ENCODE peak calls at places on chromosomes 16 and 17, in ten cellular contexts. One of them, this sample, is unnamed.

GRCh38 chr16:26648851-26649250 is 417.9 kb upstream of the C16orf82 start:
- DNase-seq in stimulated activated CD8-positive, alpha-beta memory T cell treated with anti-CD3 and anti-CD28 coated beads, Interleukin-4, amount 100 ng/mL, for 4 hours: no peak
- DNase-seq in Caki2: no peak
- DNase-seq in globus pallidus: no peak
- DNase-seq in A549: no peak
- DNase-seq in epithelial cell of proximal tubule: no peak
- DNase-seq in cardiac fibroblast: no peak
- DNase-seq in AG10803: no peak
- DNase-seq in GM20000: no peak
- DNase-seq in HCEC 1CT: no peak
- DNase-seq in this sample: no peak

GRCh38 chr17:14672830-14673229 is 371.9 kb downstream of the HS3ST3B1 start:
- DNase-seq in stimulated activated CD8-positive, alpha-beta memory T cell treated with anti-CD3 and anti-CD28 coated beads, Interleukin-4, amount 100 ng/mL, for 4 hours: no peak
- DNase-seq in Caki2: no peak
- DNase-seq in globus pallidus: no peak
- DNase-seq in A549: no peak
- DNase-seq in epithelial cell of proximal tubule: no peak
- DNase-seq in cardiac fibroblast: peak
- DNase-seq in AG10803: peak
- DNase-seq in GM20000: no peak
- DNase-seq in HCEC 1CT: peak
- DNase-seq in this sample: no peak

GRCh38 chr17:61385091-61385868 is 14.4 kb upstream of the TBX2 start:
- DNase-seq in stimulated activated CD8-positive, alpha-beta memory T cell treated with anti-CD3 and anti-CD28 coated beads, Interleukin-4, amount 100 ng/mL, for 4 hours: no peak
- DNase-seq in Caki2: no peak
- DNase-seq in globus pallidus: no peak
- DNase-seq in A549: no peak
- DNase-seq in epithelial cell of proximal tubule: no peak
- DNase-seq in cardiac fibroblast: no peak
- DNase-seq in AG10803: no peak
- DNase-seq in GM20000: no peak
- DNase-seq in HCEC 1CT: no peak
- DNase-seq in this sample: peak

GRCh38 chr16:27242868-27243590 is 25.5 kb downstream of the NSMCE1 start:
- DNase-seq in stimulated activated CD8-positive, alpha-beta memory T cell treated with anti-CD3 and anti-CD28 coated beads, Interleukin-4, amount 100 ng/mL, for 4 hours: no peak
- DNase-seq in Caki2: peak
- DNase-seq in globus pallidus: peak
- DNase-seq in A549: peak
- DNase-seq in epithelial cell of proximal tubule: peak
- DNase-seq in cardiac fibroblast: peak
- DNase-seq in AG10803: peak
- DNase-seq in GM20000: no peak
- DNase-seq in HCEC 1CT: peak
- DNase-seq in this sample: peak

GRCh38 chr17:2745317-2746037 is 4.0 kb downstream of the CCDC92B start:
- DNase-seq in stimulated activated CD8-positive, alpha-beta memory T cell treated with anti-CD3 and anti-CD28 coated beads, Interleukin-4, amount 100 ng/mL, for 4 hours: no peak
- DNase-seq in Caki2: no peak
- DNase-seq in globus pallidus: peak
- DNase-seq in A549: no peak
- DNase-seq in epithelial cell of proximal tubule: no peak
- DNase-seq in cardiac fibroblast: no peak
- DNase-seq in AG10803: no peak
- DNase-seq in GM20000: no peak
- DNase-seq in HCEC 1CT: no peak
- DNase-seq in this sample: no peak

GRCh38 chr16:10343124-10343760 is 42.6 kb upstream of the ATF7IP2 start:
- DNase-seq in stimulated activated CD8-positive, alpha-beta memory T cell treated with anti-CD3 and anti-CD28 coated beads, Interleukin-4, amount 100 ng/mL, for 4 hours: no peak
- DNase-seq in Caki2: no peak
- DNase-seq in globus pallidus: no peak
- DNase-seq in A549: no peak
- DNase-seq in epithelial cell of proximal tubule: no peak
- DNase-seq in cardiac fibroblast: no peak
- DNase-seq in AG10803: no peak
- DNase-seq in GM20000: no peak
- DNase-seq in HCEC 1CT: no peak
- DNase-seq in this sample: no peak

GRCh38 chr17:81583589-81584337 is 31.6 kb upstream of the FAAP100 start:
- DNase-seq in stimulated activated CD8-positive, alpha-beta memory T cell treated with anti-CD3 and anti-CD28 coated beads, Interleukin-4, amount 100 ng/mL, for 4 hours: no peak
- DNase-seq in Caki2: no peak
- DNase-seq in globus pallidus: no peak
- DNase-seq in A549: no peak
- DNase-seq in epithelial cell of proximal tubule: no peak
- DNase-seq in cardiac fibroblast: no peak
- DNase-seq in AG10803: no peak
- DNase-seq in GM20000: no peak
- DNase-seq in HCEC 1CT: no peak
- DNase-seq in this sample: no peak

GRCh38 chr17:80760501-80760900 is 215.9 kb downstream of the RPTOR start:
- DNase-seq in stimulated activated CD8-positive, alpha-beta memory T cell treated with anti-CD3 and anti-CD28 coated beads, Interleukin-4, amount 100 ng/mL, for 4 hours: no peak
- DNase-seq in Caki2: peak
- DNase-seq in globus pallidus: no peak
- DNase-seq in A549: no peak
- DNase-seq in epithelial cell of proximal tubule: no peak
- DNase-seq in cardiac fibroblast: no peak
- DNase-seq in AG10803: no peak
- DNase-seq in GM20000: no peak
- DNase-seq in HCEC 1CT: no peak
- DNase-seq in this sample: no peak

GRCh38 chr17:28563475-28563874 is 7.8 kb downstream of the PIGS start:
- DNase-seq in stimulated activated CD8-positive, alpha-beta memory T cell treated with anti-CD3 and anti-CD28 coated beads, Interleukin-4, amount 100 ng/mL, for 4 hours: no peak
- DNase-seq in Caki2: peak
- DNase-seq in globus pallidus: no peak
- DNase-seq in A549: no peak
- DNase-seq in epithelial cell of proximal tubule: peak
- DNase-seq in cardiac fibroblast: peak
- DNase-seq in AG10803: peak
- DNase-seq in GM20000: no peak
- DNase-seq in HCEC 1CT: peak
- DNase-seq in this sample: no peak

GRCh38 chr16:19645557-19645981 is 72.5 kb downstream of the KNOP1 start:
- DNase-seq in stimulated activated CD8-positive, alpha-beta memory T cell treated with anti-CD3 and anti-CD28 coated beads, Interleukin-4, amount 100 ng/mL, for 4 hours: no peak
- DNase-seq in Caki2: no peak
- DNase-seq in globus pallidus: no peak
- DNase-seq in A549: no peak
- DNase-seq in epithelial cell of proximal tubule: no peak
- DNase-seq in cardiac fibroblast: peak
- DNase-seq in AG10803: peak
- DNase-seq in GM20000: no peak
- DNase-seq in HCEC 1CT: no peak
- DNase-seq in this sample: peak

GRCh38 chr17:29384901-29385300 is 5.3 kb upstream of the TAOK1 start:
- DNase-seq in stimulated activated CD8-positive, alpha-beta memory T cell treated with anti-CD3 and anti-CD28 coated beads, Interleukin-4, amount 100 ng/mL, for 4 hours: no peak
- DNase-seq in Caki2: peak
- DNase-seq in globus pallidus: no peak
- DNase-seq in A549: no peak
- DNase-seq in epithelial cell of proximal tubule: no peak
- DNase-seq in cardiac fibroblast: no peak
- DNase-seq in AG10803: no peak
- DNase-seq in GM20000: no peak
- DNase-seq in HCEC 1CT: no peak
- DNase-seq in this sample: no peak

GRCh38 chr16:56539667-56540066 is 19.8 kb upstream of the BBS2 start:
- DNase-seq in stimulated activated CD8-positive, alpha-beta memory T cell treated with anti-CD3 and anti-CD28 coated beads, Interleukin-4, amount 100 ng/mL, for 4 hours: no peak
- DNase-seq in Caki2: no peak
- DNase-seq in globus pallidus: no peak
- DNase-seq in A549: no peak
- DNase-seq in epithelial cell of proximal tubule: no peak
- DNase-seq in cardiac fibroblast: peak
- DNase-seq in AG10803: no peak
- DNase-seq in GM20000: no peak
- DNase-seq in HCEC 1CT: no peak
- DNase-seq in this sample: no peak

GRCh38 chr16:2500937-2501750 is 12.6 kb upstream of the ATP6V0C start:
- DNase-seq in stimulated activated CD8-positive, alpha-beta memory T cell treated with anti-CD3 and anti-CD28 coated beads, Interleukin-4, amount 100 ng/mL, for 4 hours: peak
- DNase-seq in Caki2: peak
- DNase-seq in globus pallidus: peak
- DNase-seq in A549: peak
- DNase-seq in epithelial cell of proximal tubule: no peak
- DNase-seq in cardiac fibroblast: peak
- DNase-seq in AG10803: peak
- DNase-seq in GM20000: peak
- DNase-seq in HCEC 1CT: peak
- DNase-seq in this sample: peak

GRCh38 chr17:63550816-63551639 is 751 bp downstream of the DCAF7 start:
- DNase-seq in stimulated activated CD8-positive, alpha-beta memory T cell treated with anti-CD3 and anti-CD28 coated beads, Interleukin-4, amount 100 ng/mL, for 4 hours: no peak
- DNase-seq in Caki2: no peak
- DNase-seq in globus pallidus: no peak
- DNase-seq in A549: peak
- DNase-seq in epithelial cell of proximal tubule: no peak
- DNase-seq in cardiac fibroblast: peak
- DNase-seq in AG10803: peak
- DNase-seq in GM20000: no peak
- DNase-seq in HCEC 1CT: no peak
- DNase-seq in this sample: no peak

GRCh38 chr17:47730681-47731080 is 2.4 kb upstream of the TBX21 start:
- DNase-seq in stimulated activated CD8-positive, alpha-beta memory T cell treated with anti-CD3 and anti-CD28 coated beads, Interleukin-4, amount 100 ng/mL, for 4 hours: no peak
- DNase-seq in Caki2: no peak
- DNase-seq in globus pallidus: no peak
- DNase-seq in A549: no peak
- DNase-seq in epithelial cell of proximal tubule: no peak
- DNase-seq in cardiac fibroblast: no peak
- DNase-seq in AG10803: no peak
- DNase-seq in GM20000: no peak
- DNase-seq in HCEC 1CT: no peak
- DNase-seq in this sample: no peak

GRCh38 chr16:22225060-22225459 is 19.0 kb downstream of the EEF2K start:
- DNase-seq in stimulated activated CD8-positive, alpha-beta memory T cell treated with anti-CD3 and anti-CD28 coated beads, Interleukin-4, amount 100 ng/mL, for 4 hours: no peak
- DNase-seq in Caki2: no peak
- DNase-seq in globus pallidus: no peak
- DNase-seq in A549: no peak
- DNase-seq in epithelial cell of proximal tubule: no peak
- DNase-seq in cardiac fibroblast: no peak
- DNase-seq in AG10803: peak
- DNase-seq in GM20000: no peak
- DNase-seq in HCEC 1CT: no peak
- DNase-seq in this sample: no peak

GRCh38 chr17:12659500-12659899 is 6.2 kb upstream of the MYOCD start:
- DNase-seq in stimulated activated CD8-positive, alpha-beta memory T cell treated with anti-CD3 and anti-CD28 coated beads, Interleukin-4, amount 100 ng/mL, for 4 hours: no peak
- DNase-seq in Caki2: peak
- DNase-seq in globus pallidus: no peak
- DNase-seq in A549: no peak
- DNase-seq in epithelial cell of proximal tubule: peak
- DNase-seq in cardiac fibroblast: no peak
- DNase-seq in AG10803: peak
- DNase-seq in GM20000: no peak
- DNase-seq in HCEC 1CT: peak
- DNase-seq in this sample: no peak

GRCh38 chr16:50185005-50185505 is 31.9 kb downstream of the TENT4B start:
- DNase-seq in stimulated activated CD8-positive, alpha-beta memory T cell treated with anti-CD3 and anti-CD28 coated beads, Interleukin-4, amount 100 ng/mL, for 4 hours: no peak
- DNase-seq in Caki2: peak
- DNase-seq in globus pallidus: no peak
- DNase-seq in A549: no peak
- DNase-seq in epithelial cell of proximal tubule: peak
- DNase-seq in cardiac fibroblast: peak
- DNase-seq in AG10803: peak
- DNase-seq in GM20000: no peak
- DNase-seq in HCEC 1CT: peak
- DNase-seq in this sample: no peak

GRCh38 chr17:48330877-48331276 is 99.1 kb downstream of the SKAP1 start:
- DNase-seq in stimulated activated CD8-positive, alpha-beta memory T cell treated with anti-CD3 and anti-CD28 coated beads, Interleukin-4, amount 100 ng/mL, for 4 hours: no peak
- DNase-seq in Caki2: no peak
- DNase-seq in globus pallidus: no peak
- DNase-seq in A549: no peak
- DNase-seq in epithelial cell of proximal tubule: no peak
- DNase-seq in cardiac fibroblast: no peak
- DNase-seq in AG10803: no peak
- DNase-seq in GM20000: no peak
- DNase-seq in HCEC 1CT: no peak
- DNase-seq in this sample: no peak

GRCh38 chr17:79716183-79716797 is 14.5 kb upstream of the ENPP7 start:
- DNase-seq in stimulated activated CD8-positive, alpha-beta memory T cell treated with anti-CD3 and anti-CD28 coated beads, Interleukin-4, amount 100 ng/mL, for 4 hours: no peak
- DNase-seq in Caki2: no peak
- DNase-seq in globus pallidus: no peak
- DNase-seq in A549: no peak
- DNase-seq in epithelial cell of proximal tubule: no peak
- DNase-seq in cardiac fibroblast: no peak
- DNase-seq in AG10803: no peak
- DNase-seq in GM20000: no peak
- DNase-seq in HCEC 1CT: no peak
- DNase-seq in this sample: no peak

GRCh38 chr17:40311575-40311974 is 2.6 kb downstream of the RARA start:
- DNase-seq in stimulated activated CD8-positive, alpha-beta memory T cell treated with anti-CD3 and anti-CD28 coated beads, Interleukin-4, amount 100 ng/mL, for 4 hours: no peak
- DNase-seq in Caki2: no peak
- DNase-seq in globus pallidus: no peak
- DNase-seq in A549: no peak
- DNase-seq in epithelial cell of proximal tubule: no peak
- DNase-seq in cardiac fibroblast: no peak
- DNase-seq in AG10803: peak
- DNase-seq in GM20000: no peak
- DNase-seq in HCEC 1CT: peak
- DNase-seq in this sample: peak

GRCh38 chr17:39828443-39828842 is 35.7 kb downstream of the IKZF3 start:
- DNase-seq in stimulated activated CD8-positive, alpha-beta memory T cell treated with anti-CD3 and anti-CD28 coated beads, Interleukin-4, amount 100 ng/mL, for 4 hours: no peak
- DNase-seq in Caki2: peak
- DNase-seq in globus pallidus: no peak
- DNase-seq in A549: no peak
- DNase-seq in epithelial cell of proximal tubule: peak
- DNase-seq in cardiac fibroblast: no peak
- DNase-seq in AG10803: no peak
- DNase-seq in GM20000: no peak
- DNase-seq in HCEC 1CT: no peak
- DNase-seq in this sample: no peak

GRCh38 chr16:22008215-22009142 is 568 bp downstream of the MOSMO start:
- DNase-seq in stimulated activated CD8-positive, alpha-beta memory T cell treated with anti-CD3 and anti-CD28 coated beads, Interleukin-4, amount 100 ng/mL, for 4 hours: no peak
- DNase-seq in Caki2: no peak
- DNase-seq in globus pallidus: no peak
- DNase-seq in A549: peak
- DNase-seq in epithelial cell of proximal tubule: no peak
- DNase-seq in cardiac fibroblast: no peak
- DNase-seq in AG10803: no peak
- DNase-seq in GM20000: no peak
- DNase-seq in HCEC 1CT: no peak
- DNase-seq in this sample: peak

GRCh38 chr16:66250686-66251405 is 115.6 kb upstream of the CDH5 start:
- DNase-seq in stimulated activated CD8-positive, alpha-beta memory T cell treated with anti-CD3 and anti-CD28 coated beads, Interleukin-4, amount 100 ng/mL, for 4 hours: no peak
- DNase-seq in Caki2: no peak
- DNase-seq in globus pallidus: peak
- DNase-seq in A549: no peak
- DNase-seq in epithelial cell of proximal tubule: no peak
- DNase-seq in cardiac fibroblast: peak
- DNase-seq in AG10803: peak
- DNase-seq in GM20000: no peak
- DNase-seq in HCEC 1CT: no peak
- DNase-seq in this sample: peak

GRCh38 chr17:65117384-65118035 is 19.7 kb upstream of the RGS9 start:
- DNase-seq in stimulated activated CD8-positive, alpha-beta memory T cell treated with anti-CD3 and anti-CD28 coated beads, Interleukin-4, amount 100 ng/mL, for 4 hours: no peak
- DNase-seq in Caki2: no peak
- DNase-seq in globus pallidus: no peak
- DNase-seq in A549: no peak
- DNase-seq in epithelial cell of proximal tubule: no peak
- DNase-seq in cardiac fibroblast: no peak
- DNase-seq in AG10803: no peak
- DNase-seq in GM20000: no peak
- DNase-seq in HCEC 1CT: no peak
- DNase-seq in this sample: no peak

GRCh38 chr16:49280022-49280741 is 1.5 kb downstream of the CBLN1 start:
- DNase-seq in stimulated activated CD8-positive, alpha-beta memory T cell treated with anti-CD3 and anti-CD28 coated beads, Interleukin-4, amount 100 ng/mL, for 4 hours: no peak
- DNase-seq in Caki2: no peak
- DNase-seq in globus pallidus: peak
- DNase-seq in A549: no peak
- DNase-seq in epithelial cell of proximal tubule: no peak
- DNase-seq in cardiac fibroblast: no peak
- DNase-seq in AG10803: no peak
- DNase-seq in GM20000: no peak
- DNase-seq in HCEC 1CT: no peak
- DNase-seq in this sample: no peak

GRCh38 chr17:61318684-61319098 is 81.0 kb upstream of the TBX2 start:
- DNase-seq in stimulated activated CD8-positive, alpha-beta memory T cell treated with anti-CD3 and anti-CD28 coated beads, Interleukin-4, amount 100 ng/mL, for 4 hours: no peak
- DNase-seq in Caki2: no peak
- DNase-seq in globus pallidus: no peak
- DNase-seq in A549: no peak
- DNase-seq in epithelial cell of proximal tubule: no peak
- DNase-seq in cardiac fibroblast: no peak
- DNase-seq in AG10803: no peak
- DNase-seq in GM20000: no peak
- DNase-seq in HCEC 1CT: no peak
- DNase-seq in this sample: no peak

GRCh38 chr17:35116845-35117244 is 2.8 kb downstream of the RAD51D start:
- DNase-seq in stimulated activated CD8-positive, alpha-beta memory T cell treated with anti-CD3 and anti-CD28 coated beads, Interleukin-4, amount 100 ng/mL, for 4 hours: no peak
- DNase-seq in Caki2: no peak
- DNase-seq in globus pallidus: no peak
- DNase-seq in A549: no peak
- DNase-seq in epithelial cell of proximal tubule: no peak
- DNase-seq in cardiac fibroblast: no peak
- DNase-seq in AG10803: no peak
- DNase-seq in GM20000: no peak
- DNase-seq in HCEC 1CT: no peak
- DNase-seq in this sample: no peak